ENCODE peak calls at places on chromosomes 11 and 22, in five cellular contexts. V, A, K, N and M are unnamed samples.

GRCh38 chr11:45850446-45850845 is 3.2 kb downstream of the CRY2 start:
- DNase-seq in V (no peak), A (no peak), K (no peak), N (no peak), M (no peak)

GRCh38 chr11:65147352-65148075 is 13.2 kb upstream of the SYVN1 start:
- DNase-seq in V (no peak), A (no peak), K (no peak), N (no peak), M (no peak)

GRCh38 chr22:40231618-40232313 is 54.0 kb downstream of the TNRC6B start:
- DNase-seq in V (no peak), A (no peak), K (no peak), N (no peak), M (no peak)

GRCh38 chr11:15141381-15141780 is 26.7 kb downstream of the INSC start:
- DNase-seq in V (no peak), A (no peak), K (no peak), N (no peak), M (no peak)

GRCh38 chr22:42303304-42304020 is 33.0 kb upstream of the TCF20 start:
- DNase-seq in V (peak), A (no peak), K (no peak), N (no peak), M (no peak)

GRCh38 chr22:25067851-25068421 is 115.4 kb downstream of the KIAA1671 start:
- DNase-seq in V (no peak), A (no peak), K (peak), N (no peak), M (no peak)

GRCh38 chr22:49013707-49014106 is 814.0 kb downstream of the BRD1 start:
- DNase-seq in V (no peak), A (no peak), K (no peak), N (peak), M (no peak)

GRCh38 chr11:4881860-4882500 is at the start of gene OR51T1:
- DNase-seq in V (no peak), A (no peak), K (no peak), N (no peak), M (no peak)

GRCh38 chr22:30127749-30128166 is 47.5 kb downstream of the HORMAD2 start:
- DNase-seq in V (no peak), A (no peak), K (no peak), N (no peak), M (no peak)

GRCh38 chr11:132943325-132943736 is 589.0 kb downstream of the OPCML start:
- DNase-seq in V (no peak), A (no peak), K (no peak), N (no peak), M (no peak)

GRCh38 chr11:101912823-101913284 is 2.0 kb upstream of the CEP126 start:
- DNase-seq in V (no peak), A (no peak), K (no peak), N (no peak), M (no peak)

GRCh38 chr11:110000045-110000502 is 93.1 kb upstream of the ZC3H12C start:
- DNase-seq in V (no peak), A (no peak), K (no peak), N (no peak), M (no peak)

GRCh38 chr11:109000531-109000930 is 335.7 kb downstream of the DDX10 start:
- DNase-seq in V (no peak), A (no peak), K (no peak), N (no peak), M (no peak)

GRCh38 chr11:63905179-63905578 is 11.8 kb downstream of the RCOR2 start:
- DNase-seq in V (no peak), A (no peak), K (no peak), N (no peak), M (no peak)
- H3K27ac ChIP-seq in V (no peak), A (peak), K (no peak), N (no peak), M (no peak)

GRCh38 chr11:66918751-66919150 is 39.4 kb downstream of the PC start:
- DNase-seq in V (no peak), A (no peak), K (no peak), N (no peak), M (no peak)
- H3K27ac ChIP-seq in V (no peak), A (no peak), K (no peak), N (no peak), M (no peak)

GRCh38 chr11:113189909-113190667 is 124.3 kb upstream of the TTC12 start:
- DNase-seq in V (peak), A (peak), K (peak), N (no peak), M (peak)
- H3K27ac ChIP-seq in V (no peak), A (peak), K (peak), N (no peak), M (no peak)

GRCh38 chr11:62896049-62896448 is 15.4 kb downstream of the SLC3A2 start:
- DNase-seq in V (no peak), A (peak), K (no peak), N (no peak), M (no peak)
- H3K27ac ChIP-seq in V (no peak), A (no peak), K (no peak), N (no peak), M (no peak)

DNA sequence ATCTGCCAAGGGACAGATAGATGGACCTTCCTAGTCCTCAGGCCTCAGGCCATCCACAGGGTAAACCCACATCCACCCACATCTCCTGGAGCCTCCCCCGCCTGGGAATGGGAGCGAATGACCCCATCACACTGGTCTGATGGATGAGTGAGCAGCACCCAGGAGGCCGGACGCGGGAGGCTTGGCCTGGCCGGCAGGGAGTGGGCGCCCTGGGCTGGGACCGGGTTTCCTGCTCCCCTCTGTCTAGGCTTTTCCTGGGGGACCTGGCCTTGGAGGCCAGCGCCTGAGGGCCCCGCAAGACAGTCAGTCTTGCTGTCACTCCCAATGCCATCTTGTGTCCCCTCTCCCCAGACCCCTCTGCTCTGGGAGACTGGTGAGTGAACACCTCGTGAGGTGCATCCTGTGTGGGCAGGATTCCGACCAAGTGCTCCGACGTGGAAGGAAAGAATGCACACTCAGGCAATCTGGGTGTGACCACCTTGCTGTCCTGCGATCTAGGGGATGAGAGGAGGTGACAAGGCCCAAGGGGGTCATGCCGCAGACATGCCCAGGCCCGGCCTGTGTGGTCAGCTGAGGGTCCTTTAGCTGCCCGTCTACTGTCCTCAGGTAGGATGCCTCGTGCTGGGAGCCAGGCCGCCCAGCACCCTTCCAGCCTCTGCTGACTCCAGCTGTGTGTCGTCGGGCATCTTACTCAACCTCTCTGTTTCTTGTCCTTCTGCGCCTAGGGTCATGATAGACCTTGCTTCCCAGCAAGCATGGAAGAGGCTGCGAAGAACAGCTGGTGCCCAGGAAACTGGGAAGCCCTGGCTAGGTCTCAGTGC is 26.5 kb upstream of the WNT7B start:
- DNase-seq in V (no peak), A (no peak), K (peak), N (no peak), M (peak)
- H3K27ac ChIP-seq in V (no peak), A (no peak), K (no peak), N (no peak), M (no peak)

DNA sequence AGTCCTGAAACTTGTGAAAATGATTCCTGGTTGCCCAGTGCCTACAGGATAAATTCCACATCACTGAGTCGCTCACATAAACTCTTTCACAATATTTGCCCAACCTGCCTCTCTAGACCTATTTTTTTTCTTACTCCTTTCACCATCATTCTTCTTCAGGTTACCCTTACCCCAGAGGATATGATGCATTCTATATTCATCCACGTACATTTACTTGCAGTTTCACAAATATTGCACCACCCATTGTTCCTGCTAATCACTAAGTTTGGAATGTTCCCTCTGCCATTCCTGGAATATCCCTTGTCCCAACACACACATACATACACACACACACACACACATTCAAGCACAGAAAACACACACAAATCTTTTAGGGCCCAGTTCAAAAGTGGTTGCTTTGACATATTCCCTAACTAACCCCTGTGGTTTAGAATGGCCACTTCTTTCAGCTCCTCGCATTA is 379.5 kb downstream of the ETS1 start:
- DNase-seq in V (no peak), A (no peak), K (no peak), N (no peak), M (no peak)
- H3K27ac ChIP-seq in V (no peak), A (no peak), K (no peak), N (no peak), M (peak)